ENCODE peak calls at places on chromosomes 12 and 14, in five cellular contexts. One of them, this sample, is unnamed.

GRCh38 chr12:39503445-39503844 is 60.5 kb upstream of the KIF21A start:
- DNase-seq in upper lobe of right lung: no peak
- DNase-seq in thoracic aorta: no peak
- DNase-seq in glutamatergic neuron: no peak
- DNase-seq in transverse colon: no peak
- DNase-seq in this sample: no peak

GRCh38 chr14:87312138-87312537 is 680.8 kb downstream of the GALC start:
- DNase-seq in upper lobe of right lung: no peak
- DNase-seq in thoracic aorta: no peak
- DNase-seq in glutamatergic neuron: no peak
- DNase-seq in transverse colon: no peak
- DNase-seq in this sample: no peak

GRCh38 chr14:51401272-51401671 is 161.2 kb downstream of the TMX1 start:
- DNase-seq in upper lobe of right lung: no peak
- DNase-seq in thoracic aorta: no peak
- DNase-seq in glutamatergic neuron: no peak
- DNase-seq in transverse colon: no peak
- DNase-seq in this sample: no peak

GRCh38 chr12:131097247-131098177 is 143.8 kb downstream of the ADGRD1 start:
- DNase-seq in upper lobe of right lung: peak
- DNase-seq in thoracic aorta: no peak
- DNase-seq in glutamatergic neuron: peak
- DNase-seq in transverse colon: no peak
- DNase-seq in this sample: peak

GRCh38 chr12:120726961-120727360 is 1.3 kb downstream of the ACADS start:
- DNase-seq in upper lobe of right lung: no peak
- DNase-seq in thoracic aorta: no peak
- DNase-seq in glutamatergic neuron: no peak
- DNase-seq in transverse colon: no peak
- DNase-seq in this sample: no peak

GRCh38 chr14:99773496-99774203 is 19.6 kb upstream of the EML1 start:
- DNase-seq in upper lobe of right lung: no peak
- DNase-seq in thoracic aorta: no peak
- DNase-seq in glutamatergic neuron: peak
- DNase-seq in transverse colon: no peak
- DNase-seq in this sample: peak

GRCh38 chr14:68088463-68088862 is 268.9 kb downstream of the RAD51B start:
- DNase-seq in upper lobe of right lung: no peak
- DNase-seq in thoracic aorta: no peak
- DNase-seq in glutamatergic neuron: no peak
- DNase-seq in transverse colon: no peak
- DNase-seq in this sample: peak

GRCh38 chr12:26100966-26101744 is 23.7 kb downstream of the BHLHE41 start:
- DNase-seq in upper lobe of right lung: no peak
- DNase-seq in thoracic aorta: no peak
- DNase-seq in glutamatergic neuron: no peak
- DNase-seq in transverse colon: peak
- DNase-seq in this sample: no peak

GRCh38 chr14:103819503-103820307 is 27.7 kb downstream of the PPP1R13B start:
- DNase-seq in upper lobe of right lung: peak
- DNase-seq in thoracic aorta: no peak
- DNase-seq in glutamatergic neuron: peak
- DNase-seq in transverse colon: peak
- DNase-seq in this sample: peak

GRCh38 chr12:124577986-124578385 is 10.6 kb upstream of the NCOR2 start:
- DNase-seq in upper lobe of right lung: no peak
- DNase-seq in thoracic aorta: no peak
- DNase-seq in glutamatergic neuron: no peak
- DNase-seq in transverse colon: no peak
- DNase-seq in this sample: no peak

GRCh38 chr12:117343296-117343695 is 18.1 kb downstream of the NOS1 start:
- DNase-seq in upper lobe of right lung: no peak
- DNase-seq in thoracic aorta: no peak
- DNase-seq in glutamatergic neuron: no peak
- DNase-seq in transverse colon: no peak
- DNase-seq in this sample: no peak

GRCh38 chr12:57340104-57340503 is 89.1 kb upstream of the STAC3 start:
- DNase-seq in upper lobe of right lung: no peak
- DNase-seq in thoracic aorta: no peak
- DNase-seq in glutamatergic neuron: no peak
- DNase-seq in transverse colon: peak
- DNase-seq in this sample: peak

GRCh38 chr14:87745507-87746118 is 247.4 kb downstream of the GALC start:
- DNase-seq in upper lobe of right lung: no peak
- DNase-seq in thoracic aorta: no peak
- DNase-seq in glutamatergic neuron: peak
- DNase-seq in transverse colon: no peak
- DNase-seq in this sample: no peak

GRCh38 chr12:75533239-75533638 is 21.8 kb upstream of the KRR1 start:
- DNase-seq in upper lobe of right lung: no peak
- DNase-seq in thoracic aorta: no peak
- DNase-seq in glutamatergic neuron: no peak
- DNase-seq in transverse colon: no peak
- DNase-seq in this sample: no peak

GRCh38 chr14:67411820-67412421 is at the start of gene PLEK2:
- DNase-seq in upper lobe of right lung: peak
- DNase-seq in thoracic aorta: no peak
- DNase-seq in glutamatergic neuron: no peak
- DNase-seq in transverse colon: peak
- DNase-seq in this sample: no peak

GRCh38 chr12:79415754-79416435 is 274.9 kb downstream of the PAWR start:
- DNase-seq in upper lobe of right lung: no peak
- DNase-seq in thoracic aorta: no peak
- DNase-seq in glutamatergic neuron: no peak
- DNase-seq in transverse colon: peak
- DNase-seq in this sample: no peak

GRCh38 chr12:42086021-42086420 is 58.7 kb downstream of the GXYLT1 start:
- DNase-seq in upper lobe of right lung: no peak
- DNase-seq in thoracic aorta: no peak
- DNase-seq in glutamatergic neuron: no peak
- DNase-seq in transverse colon: no peak
- DNase-seq in this sample: no peak

GRCh38 chr12:45660330-45660729 is 69.2 kb upstream of the ARID2 start:
- DNase-seq in upper lobe of right lung: no peak
- DNase-seq in thoracic aorta: no peak
- DNase-seq in glutamatergic neuron: no peak
- DNase-seq in transverse colon: no peak
- DNase-seq in this sample: no peak

GRCh38 chr12:96036765-96037455 is 1.5 kb upstream of the LTA4H start:
- DNase-seq in upper lobe of right lung: no peak
- DNase-seq in thoracic aorta: no peak
- DNase-seq in glutamatergic neuron: no peak
- DNase-seq in transverse colon: no peak
- DNase-seq in this sample: no peak

GRCh38 chr12:2957816-2958431 is 1.3 kb upstream of the TEAD4 start:
- DNase-seq in upper lobe of right lung: no peak
- DNase-seq in thoracic aorta: no peak
- DNase-seq in glutamatergic neuron: no peak
- DNase-seq in transverse colon: no peak
- DNase-seq in this sample: no peak

GRCh38 chr14:103023881-103024473 is 33.4 kb downstream of the CDC42BPB start:
- DNase-seq in upper lobe of right lung: no peak
- DNase-seq in thoracic aorta: no peak
- DNase-seq in glutamatergic neuron: peak
- DNase-seq in transverse colon: no peak
- DNase-seq in this sample: no peak

GRCh38 chr12:22656835-22657234 is 31.9 kb downstream of the ETNK1 start:
- DNase-seq in upper lobe of right lung: no peak
- DNase-seq in thoracic aorta: no peak
- DNase-seq in glutamatergic neuron: no peak
- DNase-seq in transverse colon: no peak
- DNase-seq in this sample: no peak

GRCh38 chr14:73833530-73834257 is 17.9 kb upstream of the PTGR2 start:
- DNase-seq in upper lobe of right lung: no peak
- DNase-seq in thoracic aorta: no peak
- DNase-seq in glutamatergic neuron: no peak
- DNase-seq in transverse colon: no peak
- DNase-seq in this sample: no peak

GRCh38 chr14:63006515-63006914 is 38.7 kb downstream of the KCNH5 start:
- DNase-seq in upper lobe of right lung: no peak
- DNase-seq in thoracic aorta: no peak
- DNase-seq in glutamatergic neuron: no peak
- DNase-seq in transverse colon: no peak
- DNase-seq in this sample: no peak

GRCh38 chr12:104519190-104519857 is 62.6 kb downstream of the CHST11 start:
- DNase-seq in upper lobe of right lung: no peak
- DNase-seq in thoracic aorta: no peak
- DNase-seq in glutamatergic neuron: no peak
- DNase-seq in transverse colon: no peak
- DNase-seq in this sample: no peak

GRCh38 chr12:106978035-106978800 is 8.7 kb downstream of the MTERF2 start:
- DNase-seq in upper lobe of right lung: no peak
- DNase-seq in thoracic aorta: no peak
- DNase-seq in glutamatergic neuron: no peak
- DNase-seq in transverse colon: peak
- DNase-seq in this sample: peak

GRCh38 chr14:80522936-80523335 is 311.6 kb upstream of the DIO2 start:
- DNase-seq in upper lobe of right lung: no peak
- DNase-seq in thoracic aorta: no peak
- DNase-seq in glutamatergic neuron: no peak
- DNase-seq in transverse colon: no peak
- DNase-seq in this sample: no peak

GRCh38 chr12:43292699-43293098 is 259.3 kb downstream of the ADAMTS20 start:
- DNase-seq in upper lobe of right lung: no peak
- DNase-seq in thoracic aorta: no peak
- DNase-seq in glutamatergic neuron: no peak
- DNase-seq in transverse colon: no peak
- DNase-seq in this sample: no peak

GRCh38 chr12:108282676-108283075 is 56.4 kb downstream of the CMKLR1 start:
- DNase-seq in upper lobe of right lung: no peak
- DNase-seq in thoracic aorta: no peak
- DNase-seq in glutamatergic neuron: no peak
- DNase-seq in transverse colon: no peak
- DNase-seq in this sample: no peak

GRCh38 chr12:8482446-8483080 is 26.8 kb downstream of the CLEC6A start:
- DNase-seq in upper lobe of right lung: no peak
- DNase-seq in thoracic aorta: no peak
- DNase-seq in glutamatergic neuron: no peak
- DNase-seq in transverse colon: no peak
- DNase-seq in this sample: no peak

GRCh38 chr12:27703720-27704452 is 6.7 kb upstream of the MRPS35 start:
- DNase-seq in upper lobe of right lung: no peak
- DNase-seq in thoracic aorta: peak
- DNase-seq in glutamatergic neuron: peak
- DNase-seq in transverse colon: peak
- DNase-seq in this sample: peak

GRCh38 chr14:85558505-85558904 is 28.6 kb downstream of the FLRT2 start:
- DNase-seq in upper lobe of right lung: no peak
- DNase-seq in thoracic aorta: no peak
- DNase-seq in glutamatergic neuron: no peak
- DNase-seq in transverse colon: no peak
- DNase-seq in this sample: no peak

GRCh38 chr14:101823081-101823480 is 61.6 kb downstream of the PPP2R5C start:
- DNase-seq in upper lobe of right lung: no peak
- DNase-seq in thoracic aorta: no peak
- DNase-seq in glutamatergic neuron: no peak
- DNase-seq in transverse colon: no peak
- DNase-seq in this sample: no peak

GRCh38 chr12:96187675-96188355 is 6.4 kb upstream of the ELK3 start:
- DNase-seq in upper lobe of right lung: no peak
- DNase-seq in thoracic aorta: no peak
- DNase-seq in glutamatergic neuron: no peak
- DNase-seq in transverse colon: no peak
- DNase-seq in this sample: no peak

GRCh38 chr14:33671556-33671955 is 279.3 kb downstream of the EGLN3 start:
- DNase-seq in upper lobe of right lung: no peak
- DNase-seq in thoracic aorta: no peak
- DNase-seq in glutamatergic neuron: no peak
- DNase-seq in transverse colon: no peak
- DNase-seq in this sample: no peak

GRCh38 chr14:96940009-96940408 is 142.8 kb downstream of the VRK1 start:
- DNase-seq in upper lobe of right lung: no peak
- DNase-seq in thoracic aorta: no peak
- DNase-seq in glutamatergic neuron: no peak
- DNase-seq in transverse colon: no peak
- DNase-seq in this sample: no peak